ENCODE peak calls at places on chromosome 18, in seven cellular contexts. A is stomach; P is lung; V is cardiac muscle cell; F is body of pancreas; R is CD4-positive, alpha-beta T cell; Y is uterus. B is an unnamed sample.

GRCh38 chr18:34548120-34548972 is 161.8 kb upstream of the DTNA start:
- DNase-seq in A (no peak), P (no peak), V (no peak), F (no peak), R (no peak), Y (no peak), B (no peak)

GRCh38 chr18:26545335-26545734 is 3.0 kb downstream of the KCTD1 start:
- DNase-seq in A (no peak), P (no peak), V (no peak), F (peak; percentile 32), R (no peak), Y (no peak), B (no peak)

GRCh38 chr18:8843005-8843404 is 137.6 kb downstream of the MTCL1 start:
- DNase-seq in A (no peak), P (no peak), V (no peak), F (no peak), R (no peak), Y (no peak), B (no peak)

GRCh38 chr18:32326450-32327309 is 136.8 kb downstream of the MEP1B start:
- DNase-seq in A (no peak), P (no peak), V (no peak), F (no peak), R (no peak), Y (no peak), B (no peak)

GRCh38 chr18:75210274-75211001 is at the start of gene TSHZ1:
- DNase-seq in A (peak; percentile 51), P (peak; percentile 68), V (peak; percentile 80), F (peak; percentile 73), R (peak; percentile 37), Y (peak; percentile 81), B (peak; percentile 43)

GRCh38 chr18:30971338-30971956 is 71.1 kb downstream of the DSC3 start:
- DNase-seq in A (no peak), P (no peak), V (peak; percentile 61), F (no peak), R (no peak), Y (no peak), B (no peak)

GRCh38 chr18:74082476-74083070 is 65.1 kb downstream of the FBXO15 start:
- DNase-seq in A (peak; percentile 43), P (no peak), V (peak; percentile 58), F (peak; percentile 72), R (peak; percentile 56), Y (no peak), B (peak; percentile 81)

GRCh38 chr18:79856119-79857080 is 58.7 kb downstream of the KCNG2 start:
- DNase-seq in A (no peak), P (no peak), V (peak; percentile 36), F (peak; percentile 45), R (no peak), Y (no peak), B (no peak)

GRCh38 chr18:13611616-13612110 is 114.7 kb downstream of the FAM210A start:
- DNase-seq in A (no peak), P (no peak), V (peak; percentile 35), F (peak; percentile 32), R (no peak), Y (no peak), B (no peak)

GRCh38 chr18:36850527-36851201 is 21.7 kb downstream of the KIAA1328 start:
- DNase-seq in A (no peak), P (no peak), V (no peak), F (no peak), R (no peak), Y (no peak), B (peak; percentile 13)

GRCh38 chr18:79938196-79938595 is 13.3 kb downstream of the SLC66A2 start:
- DNase-seq in A (no peak), P (no peak), V (no peak), F (peak; percentile 2), R (no peak), Y (no peak), B (no peak)

GRCh38 chr18:6624271-6624670 is 105.2 kb upstream of the ARHGAP28 start:
- DNase-seq in A (no peak), P (no peak), V (no peak), F (no peak), R (no peak), Y (no peak), B (no peak)

GRCh38 chr18:63016270-63016669 is 300.9 kb downstream of the PHLPP1 start:
- DNase-seq in A (no peak), P (peak; percentile 46), V (peak; percentile 73), F (peak; percentile 60), R (peak; percentile 33), Y (peak; percentile 71), B (peak; percentile 56)

GRCh38 chr18:51337406-51337805 is 139.9 kb upstream of the MEX3C start:
- DNase-seq in A (no peak), P (no peak), V (no peak), F (no peak), R (no peak), Y (no peak), B (no peak)

GRCh38 chr18:5057348-5058012 is 139.6 kb downstream of the AKAIN1 start:
- DNase-seq in A (peak; percentile 57), P (peak; percentile 33), V (peak; percentile 87), F (peak; percentile 71), R (peak; percentile 25), Y (peak; percentile 15), B (peak; percentile 76)

GRCh38 chr18:36757081-36757480 is 71.7 kb downstream of the TPGS2 start:
- DNase-seq in A (no peak), P (no peak), V (peak; percentile 58), F (no peak), R (no peak), Y (no peak), B (peak; percentile 38)

GRCh38 chr18:75244336-75244735 is 33.7 kb downstream of the TSHZ1 start:
- DNase-seq in A (no peak), P (no peak), V (peak; percentile 32), F (peak; percentile 49), R (no peak), Y (no peak), B (peak; percentile 40)

GRCh38 chr18:57121542-57122112 is 25.3 kb upstream of the BOD1L2 start:
- DNase-seq in A (no peak), P (no peak), V (peak; percentile 43), F (no peak), R (no peak), Y (no peak), B (no peak)
- TF ChIP-seq CTCF in A (no peak), P (no peak), V (no peak), F (no peak), R (no peak), Y (no peak), B (no peak)

DNA sequence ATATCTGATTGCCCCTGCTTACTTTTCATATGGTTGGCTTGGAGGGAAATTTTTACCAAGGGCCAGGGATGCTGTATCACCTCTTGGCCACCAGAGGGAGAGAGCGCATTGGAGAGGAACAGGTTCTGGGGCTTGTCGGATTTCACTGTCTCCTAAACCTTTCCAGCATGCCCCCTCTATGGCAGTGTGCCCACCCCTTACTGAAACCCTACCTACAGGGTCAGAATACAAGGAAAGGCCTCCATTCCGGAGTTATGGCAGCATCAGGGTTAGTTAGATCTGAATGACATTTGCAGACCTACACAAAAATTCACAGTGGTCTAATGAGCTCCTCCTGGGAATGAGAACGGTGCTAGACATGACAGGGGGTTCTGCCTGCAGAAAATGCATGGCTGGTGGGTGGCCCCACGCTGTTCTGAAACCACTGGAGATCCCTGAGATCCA is 5.8 kb downstream of the SLC14A2 start:
- DNase-seq in A (no peak), P (no peak), V (peak; percentile 65), F (peak; percentile 24), R (no peak), Y (peak; percentile 56), B (peak; percentile 33)
- TF ChIP-seq CTCF in A (no peak), P (peak; percentile 62), V (peak; percentile 100), F (peak; percentile 53), R (peak; percentile 90), Y (peak; percentile 71), B (peak; percentile 95)

DNA sequence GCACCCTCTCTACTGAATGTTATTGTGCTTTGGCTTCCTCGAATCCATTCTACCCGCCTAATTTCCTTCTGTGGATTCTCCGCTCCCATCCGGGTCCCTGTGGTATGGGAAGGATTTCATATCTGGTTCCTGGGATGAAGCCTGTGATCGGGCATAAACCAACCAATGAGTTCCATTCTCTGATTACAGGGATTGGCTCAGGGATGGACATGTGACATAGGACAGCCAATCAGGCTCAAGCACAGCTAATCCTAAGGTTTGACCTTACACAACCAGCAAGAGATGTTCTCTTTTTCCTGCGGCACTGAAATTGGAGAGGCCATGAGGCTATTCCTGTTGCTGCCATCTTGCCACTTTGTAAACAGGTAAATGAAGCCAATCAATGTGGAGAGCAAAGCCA is 168.1 kb upstream of the SMAD2 start:
- DNase-seq in A (no peak), P (no peak), V (no peak), F (no peak), R (no peak), Y (no peak), B (no peak)
- TF ChIP-seq CTCF in A (no peak), P (no peak), V (no peak), F (no peak), R (no peak), Y (no peak), B (no peak)

GRCh38 chr18:29436459-29436858 is 1259.5 kb upstream of the CDH2 start:
- DNase-seq in A (no peak), P (no peak), V (no peak), F (no peak), R (no peak), Y (no peak), B (no peak)

GRCh38 chr18:29434650-29435049 is 1257.7 kb upstream of the CDH2 start:
- DNase-seq in A (no peak), P (no peak), V (no peak), F (no peak), R (no peak), Y (no peak), B (no peak)

DNA sequence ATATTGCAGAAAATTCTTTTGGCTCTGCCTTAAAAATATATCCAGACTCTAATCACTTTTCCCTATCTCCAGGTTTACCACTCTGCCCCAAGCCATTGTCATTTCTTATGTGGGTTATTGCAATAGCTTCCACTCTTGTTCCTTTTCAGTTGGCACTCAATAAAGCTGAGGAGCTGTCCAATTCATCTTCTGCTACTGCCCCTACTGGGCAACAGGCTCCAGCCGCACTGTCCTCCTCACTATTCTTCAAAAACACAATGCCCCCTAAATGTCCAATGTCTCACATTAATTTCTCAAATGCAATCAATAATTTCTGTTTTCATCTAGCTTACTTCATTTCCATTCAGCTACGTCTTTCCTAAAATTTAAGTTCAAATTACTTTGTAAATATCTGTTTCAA is 1262.5 kb upstream of the CDH2 start:
- DNase-seq in A (no peak), P (no peak), V (peak; percentile 12), F (no peak), R (no peak), Y (no peak), B (no peak)
- TF ChIP-seq CTCF in A (no peak), P (no peak), V (peak; percentile 17), F (no peak), R (no peak), Y (no peak), B (no peak)